ENCODE peak calls at places on chromosomes 12 and 14, in four cellular contexts. Y, J, I and K are unnamed samples.

GRCh38 chr14:32472512-32473472 is 143.7 kb downstream of the AKAP6 start:
- DNase-seq in Y (peak), J (no peak), I (no peak), K (peak)

GRCh38 chr14:63897706-63898105 is 44.9 kb downstream of the SYNE2 start:
- DNase-seq in Y (peak), J (no peak), I (no peak), K (peak)

GRCh38 chr12:95788637-95789036 is 1.9 kb downstream of the NTN4 start:
- DNase-seq in Y (peak), J (no peak), I (no peak), K (peak)

GRCh38 chr12:52250048-52250990 is 17.3 kb downstream of the KRT7 start:
- DNase-seq in Y (no peak), J (no peak), I (peak), K (no peak)

GRCh38 chr14:68781161-68782021 is 11.5 kb downstream of the ZFP36L1 start:
- DNase-seq in Y (no peak), J (peak), I (no peak), K (no peak)

GRCh38 chr12:34402899-34403705 is 380.8 kb downstream of the ALG10 start:
- DNase-seq in Y (no peak), J (peak), I (peak), K (no peak)

GRCh38 chr14:65035049-65035448 is 48.4 kb downstream of the FNTB start:
- DNase-seq in Y (no peak), J (no peak), I (peak), K (no peak)

GRCh38 chr12:114319422-114319821 is 86.5 kb downstream of the TBX5 start:
- DNase-seq in Y (no peak), J (no peak), I (no peak), K (no peak)

GRCh38 chr12:38890102-38890501 is 15.3 kb downstream of the CPNE8 start:
- DNase-seq in Y (no peak), J (no peak), I (no peak), K (no peak)

GRCh38 chr12:105352940-105353635 is 22.6 kb downstream of the C12orf75 start:
- DNase-seq in Y (peak), J (no peak), I (no peak), K (peak)

GRCh38 chr14:93029911-93030555 is 85.7 kb downstream of the ITPK1 start:
- DNase-seq in Y (no peak), J (no peak), I (no peak), K (no peak)

GRCh38 chr14:90302529-90303303 is 29.0 kb downstream of the NRDE2 start:
- DNase-seq in Y (no peak), J (no peak), I (no peak), K (no peak)

GRCh38 chr12:57079821-57080220 is 1.2 kb upstream of the NEMP1 start:
- DNase-seq in Y (no peak), J (no peak), I (no peak), K (no peak)

GRCh38 chr12:123143753-123144461 is 7.0 kb downstream of the PITPNM2 start:
- DNase-seq in Y (no peak), J (no peak), I (no peak), K (no peak)

GRCh38 chr12:53214687-53215455 is 7.8 kb upstream of the ITGB7 start:
- DNase-seq in Y (no peak), J (no peak), I (peak), K (no peak)

GRCh38 chr12:90065301-90065801 is 356.7 kb upstream of the ATP2B1 start:
- DNase-seq in Y (peak), J (no peak), I (no peak), K (no peak)

GRCh38 chr14:56918849-56919574 is 108.7 kb upstream of the OTX2 start:
- DNase-seq in Y (no peak), J (no peak), I (no peak), K (no peak)

GRCh38 chr12:13241833-13242232 is 45.3 kb downstream of the EMP1 start:
- DNase-seq in Y (no peak), J (no peak), I (no peak), K (no peak)

GRCh38 chr12:64560395-64561301 is 49.6 kb upstream of the RASSF3 start:
- DNase-seq in Y (peak), J (no peak), I (no peak), K (peak)

GRCh38 chr12:33427071-33427470 is 12.5 kb downstream of the SYT10 start:
- DNase-seq in Y (peak), J (no peak), I (no peak), K (no peak)

GRCh38 chr14:96095581-96096476 is 56.7 kb downstream of the C14orf132 start:
- DNase-seq in Y (peak), J (no peak), I (peak), K (peak)

GRCh38 chr14:91241848-91242247 is 2.7 kb downstream of the GPR68 start:
- DNase-seq in Y (no peak), J (no peak), I (no peak), K (no peak)

GRCh38 chr14:100256339-100256895 is 17.5 kb downstream of the YY1 start:
- DNase-seq in Y (no peak), J (no peak), I (no peak), K (no peak)

GRCh38 chr14:80636071-80636470 is 305.5 kb downstream of the CEP128 start:
- DNase-seq in Y (peak), J (no peak), I (no peak), K (no peak)
- TF ChIP-seq CTCF in Y (peak), J (no peak), I (no peak), K (peak)

GRCh38 chr14:73612339-73613045 is at the start of gene ACOT6:
- DNase-seq in Y (peak), J (peak), I (peak), K (peak)
- H3K4me3 ChIP-seq in Y (peak), J (peak), I (peak), K (peak)

GRCh38 chr12:2051700-2052625 is 824 bp upstream of the CACNA1C start:
- DNase-seq in Y (no peak), J (no peak), I (no peak), K (no peak)
- TF ChIP-seq CTCF in Y (no peak), J (no peak), I (no peak), K (no peak)

DNA sequence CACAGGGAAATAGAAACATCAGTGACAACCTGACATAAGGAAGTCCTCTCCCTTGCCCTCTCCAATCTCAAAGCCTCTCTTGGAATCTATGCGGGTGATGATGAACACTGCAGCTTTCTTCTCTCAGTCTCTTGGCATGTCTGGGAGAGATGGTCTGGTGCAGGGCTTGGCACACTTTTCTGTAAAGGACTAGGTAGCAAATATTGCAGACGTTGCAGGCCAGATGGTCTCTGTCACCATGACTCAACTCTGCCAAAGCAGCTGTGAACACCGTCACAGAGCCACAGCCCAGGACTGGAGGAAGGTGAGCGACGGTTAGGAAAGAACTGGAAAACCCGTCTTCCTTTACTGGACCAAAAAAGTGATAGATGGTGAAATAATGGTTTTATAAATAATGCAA is 591.0 kb upstream of the TMEM132C start:
- DNase-seq in Y (peak), J (no peak), I (no peak), K (no peak)
- H3K4me3 ChIP-seq in Y (no peak), J (no peak), I (no peak), K (no peak)

GRCh38 chr14:58639842-58640484 is 2.2 kb downstream of the DACT1 start:
- DNase-seq in Y (peak), J (no peak), I (no peak), K (peak)
- TF ChIP-seq CTCF in Y (peak), J (no peak), I (peak), K (peak)

GRCh38 chr14:75418779-75419768 is 8.7 kb upstream of the JDP2 start:
- DNase-seq in Y (no peak), J (no peak), I (no peak), K (no peak)
- H3K4me3 ChIP-seq in Y (no peak), J (no peak), I (no peak), K (no peak)